ENCODE peak calls at places on chromosome 11, in five cellular contexts. One of them, this sample, is unnamed.

GRCh38 chr11:67437082-67437821 is at the start of gene PTPRCAP:
- DNase-seq in neural progenitor cell: no peak
- DNase-seq in PC-3: no peak
- DNase-seq in SK-N-SH: no peak
- DNase-seq in MM.1S: no peak
- DNase-seq in this sample: no peak

GRCh38 chr11:36333468-36333867 is 37.4 kb downstream of the PRR5L start:
- DNase-seq in neural progenitor cell: no peak
- DNase-seq in PC-3: peak; percentile 59
- DNase-seq in SK-N-SH: no peak
- DNase-seq in MM.1S: no peak
- DNase-seq in this sample: peak; percentile 88

GRCh38 chr11:19595840-19596751 is 116.5 kb upstream of the NAV2 start:
- DNase-seq in neural progenitor cell: no peak
- DNase-seq in PC-3: peak; percentile 92
- DNase-seq in SK-N-SH: peak; percentile 74
- DNase-seq in MM.1S: no peak
- DNase-seq in this sample: peak; percentile 94

GRCh38 chr11:118142809-118143208 is 9.8 kb downstream of the SCN4B start:
- DNase-seq in neural progenitor cell: no peak
- DNase-seq in PC-3: peak; percentile 20
- DNase-seq in SK-N-SH: no peak
- DNase-seq in MM.1S: peak; percentile 21
- DNase-seq in this sample: peak; percentile 13

GRCh38 chr11:109222730-109223129 is 199.3 kb upstream of the C11orf87 start:
- DNase-seq in neural progenitor cell: no peak
- DNase-seq in PC-3: no peak
- DNase-seq in SK-N-SH: no peak
- DNase-seq in MM.1S: no peak
- DNase-seq in this sample: no peak

GRCh38 chr11:73274722-73275380 is 2.7 kb downstream of the P2RY6 start:
- DNase-seq in neural progenitor cell: no peak
- DNase-seq in PC-3: no peak
- DNase-seq in SK-N-SH: no peak
- DNase-seq in MM.1S: no peak
- DNase-seq in this sample: no peak

GRCh38 chr11:102312656-102313055 is 4.6 kb upstream of the BIRC3 start:
- DNase-seq in neural progenitor cell: no peak
- DNase-seq in PC-3: peak; percentile 50
- DNase-seq in SK-N-SH: no peak
- DNase-seq in MM.1S: no peak
- DNase-seq in this sample: peak; percentile 32

GRCh38 chr11:77026743-77027142 is 7.5 kb upstream of the B3GNT6 start:
- DNase-seq in neural progenitor cell: no peak
- DNase-seq in PC-3: no peak
- DNase-seq in SK-N-SH: no peak
- DNase-seq in MM.1S: no peak
- DNase-seq in this sample: no peak

GRCh38 chr11:46529086-46529905 is 64.5 kb downstream of the AMBRA1 start:
- DNase-seq in neural progenitor cell: peak; percentile 83
- DNase-seq in PC-3: peak; percentile 65
- DNase-seq in SK-N-SH: peak; percentile 83
- DNase-seq in MM.1S: peak; percentile 58
- DNase-seq in this sample: peak; percentile 68

GRCh38 chr11:27912916-27913315 is 195.0 kb downstream of the KIF18A start:
- DNase-seq in neural progenitor cell: no peak
- DNase-seq in PC-3: no peak
- DNase-seq in SK-N-SH: no peak
- DNase-seq in MM.1S: no peak
- DNase-seq in this sample: no peak

GRCh38 chr11:112012877-112013276 is 12.3 kb upstream of the DLAT start:
- DNase-seq in neural progenitor cell: no peak
- DNase-seq in PC-3: peak; percentile 76
- DNase-seq in SK-N-SH: no peak
- DNase-seq in MM.1S: no peak
- DNase-seq in this sample: peak; percentile 39

GRCh38 chr11:8959546-8960166 is 4.6 kb downstream of the TMEM9B start:
- DNase-seq in neural progenitor cell: peak; percentile 83
- DNase-seq in PC-3: peak; percentile 73
- DNase-seq in SK-N-SH: peak; percentile 67
- DNase-seq in MM.1S: peak; percentile 82
- DNase-seq in this sample: peak; percentile 87

GRCh38 chr11:66556086-66556485 is 9.4 kb downstream of the ACTN3 start:
- DNase-seq in neural progenitor cell: no peak
- DNase-seq in PC-3: no peak
- DNase-seq in SK-N-SH: no peak
- DNase-seq in MM.1S: no peak
- DNase-seq in this sample: no peak

GRCh38 chr11:94826415-94826814 is 58.3 kb downstream of the AMOTL1 start:
- DNase-seq in neural progenitor cell: peak; percentile 18
- DNase-seq in PC-3: no peak
- DNase-seq in SK-N-SH: no peak
- DNase-seq in MM.1S: no peak
- DNase-seq in this sample: no peak

DNA sequence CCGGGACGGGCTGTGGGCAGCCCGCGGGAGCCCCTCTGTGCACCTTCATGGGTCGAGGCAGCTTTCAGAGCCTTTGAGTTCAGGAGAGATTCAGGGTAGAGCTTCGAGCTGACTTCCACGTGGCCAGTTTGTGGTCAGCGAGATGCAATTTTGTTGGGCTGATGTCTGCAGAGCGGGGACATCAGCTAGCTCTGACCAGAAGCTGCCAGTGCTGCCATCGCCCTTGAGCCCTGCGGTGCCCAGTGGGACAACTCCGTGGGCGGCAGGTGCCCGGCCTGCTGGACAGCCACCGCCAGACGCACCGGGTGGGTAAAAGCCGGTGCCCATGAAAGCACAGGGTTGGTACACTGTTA is 719 bp downstream of the TALDO1 start:
- DNase-seq in neural progenitor cell: peak; percentile 28
- DNase-seq in PC-3: no peak
- DNase-seq in SK-N-SH: peak; percentile 60
- DNase-seq in MM.1S: peak; percentile 38
- DNase-seq in this sample: peak; percentile 69
- TF ChIP-seq EZH2phosphoT487 in neural progenitor cell: no peak
- TF ChIP-seq EZH2phosphoT487 in PC-3: no peak
- TF ChIP-seq EZH2phosphoT487 in SK-N-SH: no peak
- TF ChIP-seq EZH2phosphoT487 in MM.1S: no peak
- TF ChIP-seq EZH2phosphoT487 in this sample: no peak

GRCh38 chr11:75269367-75269660 is 28.7 kb downstream of the TPBGL start:
- DNase-seq in neural progenitor cell: no peak
- DNase-seq in PC-3: no peak
- DNase-seq in SK-N-SH: no peak
- DNase-seq in MM.1S: no peak
- DNase-seq in this sample: no peak

GRCh38 chr11:75268626-75269366 is 28.2 kb downstream of the TPBGL start:
- DNase-seq in neural progenitor cell: no peak
- DNase-seq in PC-3: no peak
- DNase-seq in SK-N-SH: no peak
- DNase-seq in MM.1S: no peak
- DNase-seq in this sample: no peak

GRCh38 chr11:75271730-75272129 is 31.2 kb downstream of the TPBGL start:
- DNase-seq in neural progenitor cell: no peak
- DNase-seq in PC-3: no peak
- DNase-seq in SK-N-SH: no peak
- DNase-seq in MM.1S: no peak
- DNase-seq in this sample: no peak

GRCh38 chr11:75270896-75271415 is 30.4 kb downstream of the TPBGL start:
- DNase-seq in neural progenitor cell: peak; percentile 41
- DNase-seq in PC-3: peak; percentile 63
- DNase-seq in SK-N-SH: no peak
- DNase-seq in MM.1S: peak; percentile 45
- DNase-seq in this sample: peak; percentile 47

DNA sequence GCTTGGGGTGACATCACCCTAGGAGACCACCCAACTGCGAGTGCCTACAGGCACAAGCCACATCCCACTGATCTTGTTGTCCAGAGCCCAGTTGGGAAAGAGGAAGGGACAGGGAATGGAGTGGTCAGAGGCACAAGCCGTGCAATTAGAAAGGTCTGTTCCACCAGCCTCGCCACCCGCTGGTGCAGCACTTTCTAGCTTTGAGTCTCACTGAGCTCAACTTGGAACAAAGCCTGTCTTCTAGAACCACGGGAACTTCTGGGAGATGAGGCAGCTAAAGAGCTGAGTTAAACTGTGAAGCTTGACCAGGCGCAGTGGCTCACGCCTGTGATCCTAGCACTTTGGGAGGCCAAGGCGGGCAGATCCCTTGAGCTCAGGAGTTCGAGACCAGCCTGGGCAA is 29.3 kb downstream of the TPBGL start:
- DNase-seq in neural progenitor cell: no peak
- DNase-seq in PC-3: no peak
- DNase-seq in SK-N-SH: no peak
- DNase-seq in MM.1S: no peak
- DNase-seq in this sample: no peak
- H3F3A ChIP-seq in neural progenitor cell: no peaks in the 10 kb centered on the region
- H3F3A ChIP-seq in PC-3: no peaks in the 10 kb centered on the region
- H3F3A ChIP-seq in SK-N-SH: peaks cover 3% of the 10 kb centered on the region
- H3F3A ChIP-seq in MM.1S: no peaks in the 10 kb centered on the region
- H3F3A ChIP-seq in this sample: no peaks in the 10 kb centered on the region

DNA sequence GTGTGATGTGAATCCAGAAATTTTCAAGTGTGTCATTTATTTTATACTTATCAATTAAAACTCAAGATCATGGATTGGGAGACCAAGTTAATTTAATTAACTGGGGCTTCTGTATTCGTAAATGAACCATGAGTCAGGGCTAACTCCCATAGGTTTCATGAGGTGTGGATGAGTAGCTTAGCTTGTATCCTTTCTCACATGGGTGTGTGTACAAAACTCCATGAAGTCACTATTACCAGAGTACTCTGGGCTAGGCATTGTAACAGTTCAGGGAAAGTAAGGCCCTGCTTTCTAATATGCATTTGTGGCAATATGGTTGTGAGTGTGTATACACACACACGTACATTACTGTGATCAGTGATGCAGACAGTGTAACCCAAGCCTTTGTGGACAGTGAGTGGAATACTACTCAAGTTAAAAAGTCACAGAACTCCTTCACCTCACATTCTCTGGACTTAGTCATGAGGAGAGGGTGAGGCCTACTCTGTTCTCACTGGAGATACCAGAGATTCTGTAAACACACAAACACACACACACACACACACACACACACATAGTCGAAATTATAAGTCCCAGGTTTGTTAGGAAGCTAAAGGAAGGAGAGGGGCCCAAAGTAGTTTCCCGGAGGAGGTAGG is 3.5 kb downstream of the CNTF start:
- DNase-seq in neural progenitor cell: no peak
- DNase-seq in PC-3: peak; percentile 31
- DNase-seq in SK-N-SH: no peak
- DNase-seq in MM.1S: no peak
- DNase-seq in this sample: peak; percentile 52
- H3K9ac ChIP-seq in neural progenitor cell: no peak overlapping the region
- H3K9ac ChIP-seq in PC-3: no peak overlapping the region
- H3K9ac ChIP-seq in SK-N-SH: no peak overlapping the region
- H3K9ac ChIP-seq in MM.1S: no peak overlapping the region
- H3K9ac ChIP-seq in this sample: peak overlapping the region; percentile 33

DNA sequence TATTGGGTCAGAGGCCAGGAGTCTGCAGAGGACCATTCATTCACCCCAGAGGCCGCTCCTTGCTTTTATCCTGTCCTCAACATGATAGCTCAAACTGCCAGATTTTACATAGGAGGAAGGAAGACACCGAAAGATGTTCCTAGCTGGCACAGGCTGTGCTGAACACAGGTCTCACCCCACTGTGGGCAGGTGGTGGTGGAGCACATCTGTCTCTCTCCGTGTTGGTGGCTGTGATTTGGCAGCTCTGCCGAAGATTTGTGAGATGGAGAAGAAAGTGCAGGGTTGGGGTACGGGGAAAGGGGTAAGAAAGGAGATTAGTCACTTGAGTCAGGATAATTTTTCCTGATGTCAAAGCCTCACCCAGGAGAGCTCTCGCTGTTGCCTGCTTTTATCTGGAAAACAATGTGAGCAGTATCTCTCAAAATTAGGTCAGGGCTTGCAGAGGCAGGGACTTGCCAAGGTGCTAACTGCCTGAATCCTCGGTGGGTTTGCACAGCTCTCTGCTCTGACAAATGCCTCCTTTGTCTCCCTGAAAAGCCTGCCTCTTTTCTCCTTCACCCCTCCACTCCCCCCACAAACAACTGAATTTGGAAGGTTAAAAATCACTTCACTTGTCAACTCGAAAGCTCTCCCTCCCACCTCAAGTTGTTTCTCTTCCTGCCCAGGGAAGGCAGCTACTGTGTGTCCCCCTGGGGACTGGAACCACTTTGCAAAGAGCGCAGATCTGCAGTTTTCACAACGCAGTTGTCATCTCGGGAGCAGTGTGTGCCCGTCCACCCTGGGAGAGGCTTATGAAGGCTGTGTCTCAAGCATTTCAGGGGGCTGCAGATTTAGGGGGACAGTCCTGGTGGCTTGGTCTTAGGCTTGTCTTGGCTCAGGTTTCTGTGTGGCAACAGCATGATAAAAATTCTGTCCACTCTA is 299.7 kb downstream of the ST3GAL4 start:
- DNase-seq in neural progenitor cell: no peak
- DNase-seq in PC-3: no peak
- DNase-seq in SK-N-SH: no peak
- DNase-seq in MM.1S: no peak
- DNase-seq in this sample: no peak
- TF ChIP-seq EZH2phosphoT487 in neural progenitor cell: no peak
- TF ChIP-seq EZH2phosphoT487 in PC-3: no peak
- TF ChIP-seq EZH2phosphoT487 in SK-N-SH: no peak
- TF ChIP-seq EZH2phosphoT487 in MM.1S: no peak
- TF ChIP-seq EZH2phosphoT487 in this sample: no peak

DNA sequence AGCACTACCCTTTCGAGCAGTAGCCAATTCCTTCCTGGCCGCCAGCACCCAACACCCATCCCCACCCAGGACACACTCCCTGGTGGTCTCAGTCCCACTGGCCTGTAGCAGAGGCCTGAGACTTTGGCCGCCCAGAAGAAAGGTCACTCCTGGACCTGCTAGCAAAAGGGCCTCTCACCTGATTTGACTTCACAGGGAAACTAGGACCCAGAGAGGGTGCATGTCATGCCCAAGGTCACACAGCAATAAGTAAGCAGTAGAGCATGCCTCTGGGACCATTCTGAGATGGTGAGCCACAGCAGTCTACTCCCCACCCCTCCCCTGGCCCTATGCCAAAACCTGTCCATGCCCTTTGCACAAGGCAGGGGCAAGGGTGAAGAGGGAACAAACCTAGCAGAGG is 7.3 kb downstream of the ARRB1 start:
- DNase-seq in neural progenitor cell: no peak
- DNase-seq in PC-3: no peak
- DNase-seq in SK-N-SH: no peak
- DNase-seq in MM.1S: no peak
- DNase-seq in this sample: no peak
- H3F3A ChIP-seq in neural progenitor cell: peaks cover 17% of the 10 kb centered on the region
- H3F3A ChIP-seq in PC-3: no peaks in the 10 kb centered on the region
- H3F3A ChIP-seq in SK-N-SH: peaks cover 17% of the 10 kb centered on the region
- H3F3A ChIP-seq in MM.1S: no peaks in the 10 kb centered on the region
- H3F3A ChIP-seq in this sample: peaks cover 24% of the 10 kb centered on the region

DNA sequence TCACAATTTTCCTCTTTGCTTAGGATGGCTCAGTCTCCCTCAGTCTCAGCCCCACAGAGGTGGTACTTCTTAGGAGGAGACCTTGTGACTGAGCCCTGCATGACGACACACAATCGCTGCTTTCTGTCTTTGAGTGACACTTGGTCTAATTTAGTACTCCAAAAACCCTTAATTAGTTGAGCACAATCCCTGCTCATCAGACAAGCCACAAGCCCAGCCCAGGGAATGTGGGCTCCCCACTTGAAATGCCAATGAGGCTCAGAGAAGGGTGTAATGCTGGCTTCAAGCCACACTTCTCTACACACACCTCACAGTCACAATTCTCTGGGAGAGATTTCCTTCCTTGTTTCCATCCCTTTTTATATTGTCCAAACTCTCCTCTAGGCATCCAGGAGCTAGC is 101.8 kb downstream of the FEZ1 start:
- DNase-seq in neural progenitor cell: no peak
- DNase-seq in PC-3: no peak
- DNase-seq in SK-N-SH: no peak
- DNase-seq in MM.1S: no peak
- DNase-seq in this sample: no peak
- H3K9ac ChIP-seq in neural progenitor cell: no peak overlapping the region
- H3K9ac ChIP-seq in PC-3: no peak overlapping the region
- H3K9ac ChIP-seq in SK-N-SH: no peak overlapping the region
- H3K9ac ChIP-seq in MM.1S: no peak overlapping the region
- H3K9ac ChIP-seq in this sample: no peak overlapping the region

This sample was measured in GM23248.